ENCODE peak calls at places on chromosomes 13 and 19, in five cellular contexts. N, D, M, I and Y are unnamed samples. For H3K36me3, the result is how much of the 10 kb centered on the place peaks cover.

GRCh38 chr19:16714702-16715294 is 4.8 kb upstream of the NWD1 start:
- DNase-seq in I (peak), M (peak), D (peak), N (peak), Y (peak)

GRCh38 chr19:8610041-8610927 is at the start of gene ADAMTS10:
- DNase-seq in N (peak), I (no peak), M (no peak), D (no peak), Y (no peak)

GRCh38 chr13:59337070-59337469 is 826.7 kb downstream of the DIAPH3 start:
- DNase-seq in D (no peak), N (no peak), I (no peak), M (no peak), Y (no peak)

GRCh38 chr19:32830231-32831014 is 39.1 kb downstream of the SLC7A9 start:
- DNase-seq in M (no peak), I (no peak), D (peak), N (no peak), Y (no peak)

GRCh38 chr19:6674868-6675305 is 4.9 kb upstream of the TNFSF14 start:
- DNase-seq in N (peak), M (peak), D (peak), I (peak), Y (no peak)

GRCh38 chr13:105213512-105213911 is 1322.0 kb downstream of the EFNB2 start:
- DNase-seq in M (no peak), N (peak), D (no peak), I (no peak), Y (no peak)

GRCh38 chr13:73416093-73416492 is 357.3 kb downstream of the KLF5 start:
- DNase-seq in N (peak), D (no peak), I (no peak), M (no peak), Y (no peak)

GRCh38 chr19:1453525-1454371 is 3.8 kb downstream of the APC2 start:
- DNase-seq in I (no peak), N (no peak), D (no peak), M (no peak), Y (no peak)

GRCh38 chr13:112814905-112815585 is 125.2 kb downstream of the ATP11A start:
- DNase-seq in I (no peak), M (peak), D (no peak), N (no peak), Y (no peak)

GRCh38 chr19:12578641-12579040 is 27.4 kb upstream of the ZNF564 start:
- DNase-seq in D (no peak), I (no peak), N (no peak), M (no peak), Y (no peak)
- H3K36me3 ChIP-seq in D (under half), I (half or more), N (under half), M (under half), Y (under half)

GRCh38 chr19:9786819-9787218 is 18.3 kb upstream of the ZNF846 start:
- DNase-seq in D (no peak), I (no peak), M (no peak), N (no peak), Y (no peak)
- H3K36me3 ChIP-seq in D (under half), I (under half), M (under half), N (under half), Y (under half)

GRCh38 chr19:34961775-34962174 is 2.3 kb downstream of the ZNF792 start:
- DNase-seq in I (no peak), N (no peak), M (no peak), D (no peak), Y (no peak)
- H3K36me3 ChIP-seq in I (under half), N (under half), M (under half), D (under half), Y (under half)

GRCh38 chr13:114268344-114269280 is 12.8 kb upstream of the UPF3A start:
- DNase-seq in I (no peak), N (no peak), D (no peak), M (no peak), Y (no peak)
- H3K36me3 ChIP-seq in I (half or more), N (under half), D (half or more), M (under half), Y (under half)

GRCh38 chr13:110458017-110458416 is 103.5 kb downstream of the RAB20 start:
- DNase-seq in D (no peak), M (no peak), I (no peak), N (no peak), Y (no peak)
- H3K36me3 ChIP-seq in D (under half), M (under half), I (half or more), N (under half), Y (under half)

DNA sequence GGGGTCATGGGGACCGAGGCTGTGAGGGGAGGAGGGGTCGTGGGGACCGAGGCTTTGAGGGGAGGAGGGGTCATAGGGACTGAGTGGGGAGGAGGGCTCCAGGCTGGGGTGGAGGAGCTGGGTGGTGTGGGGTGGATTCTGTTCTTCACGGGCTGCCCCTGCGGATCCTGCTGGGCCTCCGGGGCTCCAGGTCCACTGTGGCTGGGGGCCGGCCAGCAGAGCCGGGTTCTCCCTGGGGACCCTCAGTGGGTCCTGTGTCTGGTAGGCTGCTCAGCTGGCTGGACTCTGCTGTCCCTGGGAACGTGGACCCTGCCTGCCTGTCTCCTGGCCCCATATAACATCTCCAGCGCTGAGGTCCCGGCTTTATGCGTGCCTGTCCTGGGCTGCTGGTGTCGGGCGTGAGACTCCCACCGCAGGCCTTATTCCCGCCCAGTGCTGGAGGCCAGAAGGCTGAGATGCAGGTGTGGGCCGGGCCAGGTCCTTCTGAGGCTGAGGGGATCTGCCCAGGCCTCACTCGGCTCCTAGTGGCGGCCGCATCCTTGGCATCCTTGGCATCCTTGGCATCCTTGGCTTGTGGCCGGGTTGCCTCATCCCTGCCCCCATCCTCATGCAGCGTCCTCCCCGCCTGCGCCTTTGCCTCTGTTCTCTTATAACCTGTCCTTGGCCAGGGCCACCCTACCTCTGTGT is 19.8 kb upstream of the GNA15 start:
- DNase-seq in N (peak), M (no peak), I (no peak), D (no peak), Y (no peak)
- H3K36me3 ChIP-seq in N (under half), M (under half), I (under half), D (under half), Y (under half)

GRCh38 chr19:39926170-39926755 is 8.2 kb downstream of the FCGBP start:
- DNase-seq in D (peak), I (no peak), N (peak), M (no peak), Y (no peak)

GRCh38 chr19:39927076-39927475 is 7.4 kb downstream of the FCGBP start:
- DNase-seq in I (no peak), N (no peak), D (no peak), M (no peak), Y (no peak)

GRCh38 chr19:39928357-39928725 is 6.1 kb downstream of the FCGBP start:
- DNase-seq in N (no peak), I (no peak), D (no peak), M (no peak), Y (no peak)

GRCh38 chr19:39929750-39930149 is 4.7 kb downstream of the FCGBP start:
- DNase-seq in D (no peak), N (no peak), I (no peak), M (no peak), Y (no peak)

GRCh38 chr19:39927524-39928356 is 6.7 kb downstream of the FCGBP start:
- DNase-seq in N (no peak), D (no peak), M (no peak), I (no peak), Y (no peak)
- H3K36me3 ChIP-seq in N (under half), D (under half), M (under half), I (under half), Y (under half)